ENCODE peak calls at places on chromosomes 13 and 19, in four cellular contexts. L is right cardiac atrium; V is CD8-positive, alpha-beta T cell; A is IMR-90. G is an unnamed sample. For H3K4me1, the result is how much of the 10 kb centered on the place peaks cover.

GRCh38 chr13:103531278-103531677 is 465.1 kb upstream of the SLC10A2 start:
- ATAC-seq in L (no peak), V (no peak), A (no peak), G (no peak)

GRCh38 chr19:5717215-5717614 is 2.7 kb downstream of the LONP1 start:
- ATAC-seq in L (no peak), V (no peak), A (no peak), G (no peak)

GRCh38 chr13:60448907-60449510 is 52.0 kb downstream of the TDRD3 start:
- ATAC-seq in L (no peak), V (peak), A (peak), G (no peak)

GRCh38 chr19:47022140-47022536 is 2.5 kb downstream of the NPAS1 start:
- ATAC-seq in L (no peak), V (no peak), A (no peak), G (no peak)

GRCh38 chr19:55620410-55620809 is 4.0 kb downstream of the ZNF784 start:
- ATAC-seq in L (no peak), V (no peak), A (no peak), G (no peak)

GRCh38 chr19:15274477-15274876 is 42.2 kb upstream of the EPHX3 start:
- ATAC-seq in L (peak), V (no peak), A (no peak), G (peak)

GRCh38 chr19:919157-920050 is 2.3 kb downstream of the KISS1R start:
- ATAC-seq in L (no peak), V (peak), A (no peak), G (no peak)

GRCh38 chr19:30240904-30241695 is 131.1 kb upstream of the ZNF536 start:
- ATAC-seq in L (no peak), V (no peak), A (no peak), G (no peak)

GRCh38 chr19:48418317-48419064 is 25.0 kb downstream of the GRIN2D start:
- ATAC-seq in L (no peak), V (no peak), A (no peak), G (no peak)

GRCh38 chr19:35079826-35080225 is 35.8 kb upstream of the FXYD3 start:
- ATAC-seq in L (peak), V (no peak), A (no peak), G (peak)

GRCh38 chr19:3029070-3029923 is at the start of gene TLE2:
- ATAC-seq in L (no peak), V (peak), A (peak), G (peak)
- H3K27ac ChIP-seq in L (peak), V (peak), A (no peak), G (peak)

GRCh38 chr19:33392341-33393285 is 19.1 kb downstream of the CEBPG start:
- ATAC-seq in L (no peak), V (no peak), A (no peak), G (no peak)

GRCh38 chr19:33395561-33396550 is 22.3 kb downstream of the CEBPG start:
- ATAC-seq in L (peak), V (no peak), A (peak), G (no peak)

GRCh38 chr19:33394723-33395560 is 21.4 kb downstream of the CEBPG start:
- ATAC-seq in L (peak), V (no peak), A (no peak), G (no peak)

GRCh38 chr19:33393286-33394005 is 19.9 kb downstream of the CEBPG start:
- ATAC-seq in L (no peak), V (no peak), A (no peak), G (no peak)

GRCh38 chr19:33394006-33394722 is 20.7 kb downstream of the CEBPG start:
- ATAC-seq in L (peak), V (no peak), A (peak), G (peak)
- H3K4me1 ChIP-seq in L (under half), V (under half), A (under half), G (under half)

DNA sequence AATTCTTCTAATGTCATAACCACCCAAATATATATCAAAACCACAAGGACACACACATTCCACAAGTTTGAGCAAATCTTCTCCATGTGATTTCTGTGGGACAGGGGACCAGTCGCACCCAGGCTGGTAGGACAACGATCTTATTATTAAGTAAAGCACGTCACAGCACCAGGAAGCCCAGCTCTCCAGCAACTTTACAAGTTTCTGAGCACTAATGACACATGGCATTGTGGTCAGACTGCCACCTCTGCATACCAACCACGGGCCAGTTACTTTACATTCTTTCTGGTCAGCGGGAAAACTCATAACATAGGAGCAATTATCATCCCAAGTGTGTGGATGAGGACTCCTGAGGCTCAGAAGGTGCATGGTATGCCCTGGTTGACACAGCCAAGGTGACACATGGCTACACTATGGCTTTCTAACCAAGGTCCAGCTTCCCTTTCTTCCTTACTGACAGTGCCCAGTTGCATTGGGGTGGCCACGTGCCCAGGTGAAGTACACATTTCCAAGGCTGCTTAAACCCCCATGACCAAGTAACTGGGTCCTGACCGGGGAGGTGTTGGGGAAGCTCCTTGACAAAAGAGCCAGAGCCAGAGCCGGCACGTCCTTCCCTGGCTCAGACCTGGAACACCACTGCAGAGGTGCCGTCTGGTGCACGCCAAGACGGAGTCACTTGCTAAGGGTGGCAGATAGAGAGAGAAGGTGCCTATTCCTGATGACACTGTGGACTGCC is 27.4 kb downstream of the LATS2 start:
- ATAC-seq in L (peak), V (no peak), A (peak), G (peak)
- H3K27ac ChIP-seq in L (peak), V (no peak), A (peak), G (peak)

GRCh38 chr13:110910013-110910890 is 4.6 kb downstream of the ANKRD10 start:
- ATAC-seq in L (no peak), V (no peak), A (no peak), G (no peak)
- H3K4me1 ChIP-seq in L (under half), V (under half), A (under half), G (under half)

DNA sequence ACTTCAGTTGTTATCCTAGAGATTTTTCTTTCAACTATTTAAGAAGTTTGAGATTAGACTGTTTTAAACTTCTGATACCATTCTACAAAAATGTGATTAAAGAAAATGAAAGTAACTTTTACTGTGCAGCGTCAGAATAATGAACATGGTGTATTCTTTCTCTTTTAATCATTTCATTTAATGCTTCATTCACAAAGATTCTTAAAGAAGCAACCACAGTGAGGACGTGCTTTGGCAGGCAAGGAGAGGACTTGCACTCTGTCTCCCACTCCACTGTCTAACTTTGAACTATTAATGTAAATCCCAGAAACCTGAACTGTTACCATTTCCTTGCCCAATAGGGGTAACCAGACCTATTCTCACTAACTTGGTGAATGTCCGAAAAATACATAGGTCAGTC is 137.0 kb downstream of the KCNRG start:
- ATAC-seq in L (no peak), V (no peak), A (no peak), G (no peak)
- H3K27ac ChIP-seq in L (no peak), V (no peak), A (peak), G (no peak)

DNA sequence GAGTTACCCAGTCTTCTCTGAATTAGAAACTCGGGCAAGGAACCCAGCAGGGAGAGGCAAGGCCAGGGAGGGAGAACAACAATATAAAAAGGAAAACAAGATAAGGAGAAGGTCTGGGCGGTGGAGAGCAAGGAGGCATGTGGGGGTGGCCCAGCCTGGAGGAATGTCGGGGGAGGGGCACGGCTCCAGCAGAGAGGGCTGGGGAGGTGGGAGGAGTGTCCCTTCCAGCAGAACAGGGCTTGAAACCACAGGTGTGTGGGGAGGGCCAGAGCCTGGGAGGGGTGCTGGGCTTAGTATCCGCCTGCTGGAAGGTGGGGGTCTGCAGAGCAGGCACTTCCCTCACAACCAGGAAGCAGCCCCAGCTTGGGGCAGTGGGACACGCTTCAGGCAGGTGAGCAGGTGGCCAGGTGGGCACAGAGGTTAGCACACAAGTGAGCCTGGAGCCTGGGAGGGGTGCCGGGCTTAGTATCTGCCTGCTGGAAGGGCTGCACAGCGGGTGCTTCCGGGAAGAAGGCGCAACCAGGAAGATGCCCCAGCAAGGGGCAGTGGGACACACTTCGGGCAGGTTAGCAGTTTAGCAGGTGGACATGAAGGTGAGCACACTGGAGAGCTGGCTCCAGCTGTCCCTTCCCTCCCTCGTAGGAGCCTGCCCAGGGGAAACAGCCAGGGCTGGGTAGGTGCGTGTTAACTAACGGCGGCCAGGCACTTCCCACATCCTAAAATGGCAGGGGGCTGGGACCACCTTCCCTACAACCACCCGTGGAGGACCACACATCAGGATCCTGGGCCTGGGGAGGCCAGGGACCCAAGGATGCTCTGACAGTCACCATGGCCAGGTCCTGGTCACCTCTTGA is 3.1 kb downstream of the GAS6 start:
- ATAC-seq in L (peak), V (no peak), A (peak), G (no peak)
- H3K4me1 ChIP-seq in L (under half), V (under half), A (under half), G (under half)

GRCh38 chr13:110263906-110264305 is 43.1 kb downstream of the COL4A1 start:
- ATAC-seq in L (peak), V (no peak), A (peak), G (peak)

GRCh38 chr13:110265682-110266430 is 41.1 kb downstream of the COL4A1 start:
- ATAC-seq in L (peak), V (no peak), A (no peak), G (peak)

GRCh38 chr13:110266431-110266809 is 40.5 kb downstream of the COL4A1 start:
- ATAC-seq in L (no peak), V (no peak), A (no peak), G (no peak)

GRCh38 chr13:110264685-110265275 is 42.2 kb downstream of the COL4A1 start:
- ATAC-seq in L (no peak), V (no peak), A (no peak), G (no peak)

DNA sequence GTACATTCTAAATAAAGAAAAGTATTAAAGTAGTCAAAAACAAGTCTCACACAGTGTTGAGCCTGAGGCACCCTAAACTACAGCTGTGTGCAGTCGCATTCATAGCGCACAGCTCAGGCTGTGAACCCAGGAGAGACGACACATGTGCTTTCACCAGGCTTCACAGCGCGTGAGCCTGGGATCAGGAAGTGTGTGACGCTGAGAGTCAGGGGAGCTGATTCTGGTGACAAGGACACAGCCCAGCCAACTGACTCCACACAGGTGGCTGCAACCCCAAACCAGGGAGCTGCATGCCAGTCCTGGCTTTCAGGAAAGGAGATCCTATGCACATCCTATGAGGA is 41.6 kb downstream of the COL4A1 start:
- ATAC-seq in L (peak), V (no peak), A (no peak), G (no peak)
- H3K27ac ChIP-seq in L (peak), V (no peak), A (no peak), G (peak)

GRCh38 chr13:99366075-99366987 is 59.1 kb upstream of the GPR183 start:
- ATAC-seq in L (no peak), V (no peak), A (no peak), G (no peak)
- H3K4me1 ChIP-seq in L (under half), V (half or more), A (under half), G (under half)

G was measured in gastroesophageal sphincter.